ENCODE peak calls at places on chromosomes 7 and 10, in eight cellular contexts. Z is GM12864, Y is progenitor cell of endocrine pancreas, U is fibroblast of pulmonary artery, Q is uterus, X is epithelial cell of esophagus, N is colonic mucosa, O is foreskin keratinocyte. V is an unnamed sample.
A peak's percentile ranks its signal among the peaks of the same experiment; 100 is the strongest.

GRCh38 chr7:127803626-127804025 is 151.6 kb downstream of the SND1 start:
- DNase-seq in Z (no peak), Y (no peak), U (peak; percentile 21), Q (no peak), X (peak; percentile 46), N (no peak), O (peak; percentile 39), V (no peak)

GRCh38 chr7:73851410-73852338 is 9.3 kb upstream of the TMEM270 start:
- DNase-seq in Z (peak; percentile 43), Y (no peak), U (peak; percentile 95), Q (no peak), X (peak; percentile 98), N (no peak), O (peak; percentile 100), V (no peak)

GRCh38 chr10:120666311-120666710 is 184.9 kb upstream of the WDR11 start:
- DNase-seq in Z (no peak), Y (no peak), U (no peak), Q (no peak), X (no peak), N (no peak), O (no peak), V (no peak)

GRCh38 chr7:149856583-149856982 is 17.2 kb upstream of the ATP6V0E2 start:
- DNase-seq in Z (no peak), Y (no peak), U (no peak), Q (no peak), X (peak; percentile 37), N (no peak), O (peak; percentile 72), V (no peak)

GRCh38 chr10:64528294-64529002 is 1007.2 kb downstream of the REEP3 start:
- DNase-seq in Z (no peak), Y (no peak), U (no peak), Q (no peak), X (no peak), N (no peak), O (no peak), V (no peak)

GRCh38 chr10:1400129-1400865 is 337.0 kb downstream of the ADARB2 start:
- DNase-seq in Z (no peak), Y (no peak), U (no peak), Q (no peak), X (peak; percentile 4), N (peak; percentile 3), O (no peak), V (no peak)

GRCh38 chr10:118106426-118106825 is 59.7 kb upstream of the RAB11FIP2 start:
- DNase-seq in Z (peak; percentile 2), Y (no peak), U (peak; percentile 55), Q (no peak), X (peak; percentile 43), N (peak; percentile 18), O (no peak), V (no peak)

GRCh38 chr7:44967571-44968446 is 11.0 kb downstream of the MYO1G start:
- DNase-seq in Z (no peak), Y (no peak), U (peak; percentile 46), Q (peak; percentile 8), X (no peak), N (no peak), O (no peak), V (peak; percentile 28)

GRCh38 chr10:17003666-17004065 is 125.9 kb downstream of the CUBN start:
- DNase-seq in Z (no peak), Y (no peak), U (no peak), Q (no peak), X (no peak), N (no peak), O (no peak), V (no peak)

GRCh38 chr10:82628373-82628772 is 753.4 kb downstream of the NRG3 start:
- DNase-seq in Z (no peak), Y (no peak), U (no peak), Q (no peak), X (no peak), N (no peak), O (no peak), V (no peak)

GRCh38 chr7:51446785-51447184 is 130.2 kb upstream of the COBL start:
- DNase-seq in Z (no peak), Y (no peak), U (no peak), Q (no peak), X (no peak), N (no peak), O (no peak), V (no peak)

GRCh38 chr7:80537091-80537490 is 25.2 kb upstream of the GNAT3 start:
- DNase-seq in Z (no peak), Y (no peak), U (no peak), Q (no peak), X (no peak), N (no peak), O (no peak), V (no peak)

GRCh38 chr10:72801263-72801868 is 92.2 kb upstream of the OIT3 start:
- DNase-seq in Z (no peak), Y (no peak), U (no peak), Q (no peak), X (no peak), N (no peak), O (no peak), V (no peak)

GRCh38 chr7:134627775-134628153 is 18.9 kb upstream of the BPGM start:
- DNase-seq in Z (no peak), Y (no peak), U (no peak), Q (no peak), X (no peak), N (no peak), O (no peak), V (no peak)

GRCh38 chr10:113916053-113916452 is 61.6 kb downstream of the NHLRC2 start:
- DNase-seq in Z (no peak), Y (no peak), U (no peak), Q (no peak), X (peak; percentile 22), N (no peak), O (no peak), V (no peak)

GRCh38 chr10:1410469-1411395 is 326.6 kb downstream of the ADARB2 start:
- DNase-seq in Z (no peak), Y (no peak), U (no peak), Q (no peak), X (no peak), N (no peak), O (no peak), V (no peak)

GRCh38 chr7:16849295-16850148 is 32.3 kb downstream of the AGR3 start:
- DNase-seq in Z (no peak), Y (no peak), U (no peak), Q (no peak), X (no peak), N (no peak), O (no peak), V (no peak)

GRCh38 chr10:102813734-102814455 is 23.3 kb downstream of the CYP17A1 start:
- DNase-seq in Z (no peak), Y (no peak), U (peak; percentile 76), Q (no peak), X (no peak), N (peak; percentile 67), O (no peak), V (peak; percentile 78)

GRCh38 chr10:61902448-61903183 is 1.1 kb downstream of the ARID5B start:
- DNase-seq in Z (no peak), Y (no peak), U (peak; percentile 74), Q (peak; percentile 50), X (peak; percentile 93), N (peak; percentile 72), O (peak; percentile 82), V (peak; percentile 55)

GRCh38 chr7:27156901-27157716 is 634 bp upstream of the HOXA7 start:
- DNase-seq in Z (no peak), Y (no peak), U (no peak), Q (no peak), X (no peak), N (no peak), O (peak; percentile 59), V (no peak)

GRCh38 chr10:121661451-121661851 is 63.2 kb upstream of the FGFR2 start:
- DNase-seq in Z (no peak), Y (no peak), U (no peak), Q (no peak), X (no peak), N (no peak), O (no peak), V (no peak)

DNA sequence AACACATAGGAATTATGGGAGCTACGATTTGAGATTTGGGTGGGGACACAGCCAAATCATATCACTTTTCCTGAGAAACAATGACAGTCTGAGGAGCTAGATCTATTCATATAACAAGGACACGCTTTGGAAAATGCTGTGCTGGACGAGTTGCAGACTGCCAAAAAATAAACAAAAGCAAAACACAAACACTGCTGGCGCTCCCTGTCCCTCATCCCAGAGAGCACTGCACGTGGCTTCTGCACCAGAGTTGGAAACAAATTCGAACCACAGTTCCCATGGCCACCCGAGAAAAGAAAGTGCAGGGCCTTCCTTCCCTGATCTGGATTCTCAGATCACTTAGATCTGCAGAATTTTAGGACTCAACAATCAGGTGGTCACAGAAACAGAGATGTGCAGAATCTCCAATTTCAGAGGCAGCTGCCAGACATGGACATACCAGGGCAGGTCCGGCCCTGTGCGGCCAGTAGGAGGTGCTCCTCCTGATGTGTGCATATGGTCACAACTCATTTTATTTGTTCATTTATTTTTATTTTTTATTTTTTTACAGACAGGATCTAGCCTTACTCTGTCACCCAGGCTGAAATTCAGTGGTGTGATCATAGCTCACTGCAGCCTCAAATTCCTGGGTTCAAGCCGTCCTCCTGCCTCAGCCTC is 35.1 kb upstream of the ECHDC3 start:
- DNase-seq in Z (no peak), Y (no peak), U (no peak), Q (no peak), X (no peak), N (no peak), O (no peak), V (no peak)
- TF ChIP-seq CTCF in Z (peak; percentile 29), Y (peak; percentile 9), U (no peak), Q (no peak), X (no peak), N (no peak), O (peak; percentile 29), V (no peak)

GRCh38 chr10:19158870-19159269 is 110.3 kb downstream of the MALRD1 start:
- DNase-seq in Z (no peak), Y (no peak), U (no peak), Q (no peak), X (no peak), N (no peak), O (no peak), V (no peak)
- TF ChIP-seq CTCF in Z (no peak), Y (no peak), U (no peak), Q (no peak), X (no peak), N (no peak), O (no peak), V (no peak)

DNA sequence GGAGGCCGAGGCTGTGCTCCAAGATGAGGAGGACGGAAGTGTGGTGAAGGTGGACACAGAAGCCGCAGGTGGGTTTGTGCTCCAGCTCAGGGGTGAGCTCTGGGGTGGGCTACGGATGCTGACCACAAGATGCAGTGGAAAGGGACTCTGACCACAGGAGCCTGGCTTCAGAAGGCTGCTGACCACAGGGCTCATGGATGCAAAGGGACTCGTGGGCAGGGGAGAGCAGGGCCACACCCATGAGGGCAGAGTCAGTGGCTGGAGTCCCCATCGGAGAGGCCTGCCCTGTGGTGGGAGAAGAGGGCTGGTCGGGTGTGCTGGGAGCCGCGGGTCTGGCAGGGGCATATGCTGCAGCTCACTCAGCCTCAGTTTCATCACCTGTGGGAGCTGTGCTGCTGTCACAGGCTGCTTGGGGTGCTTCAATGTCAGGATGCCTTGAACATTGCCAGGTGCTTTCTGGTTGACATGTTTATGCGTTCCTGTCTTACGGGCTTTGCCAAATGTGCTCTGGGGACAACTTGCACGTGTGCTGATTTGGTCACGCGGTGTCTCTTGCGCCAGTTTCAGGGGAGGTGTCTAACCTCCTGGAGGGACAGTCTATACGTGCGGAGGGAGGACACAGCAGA is 13.7 kb downstream of the SCART1 start:
- DNase-seq in Z (no peak), Y (no peak), U (no peak), Q (no peak), X (no peak), N (no peak), O (no peak), V (no peak)
- TF ChIP-seq CTCF in Z (no peak), Y (no peak), U (no peak), Q (no peak), X (no peak), N (no peak), O (no peak), V (no peak)

GRCh38 chr10:58691528-58691927 is 178.9 kb downstream of the BICC1 start:
- DNase-seq in Z (no peak), Y (no peak), U (no peak), Q (peak; percentile 49), X (no peak), N (no peak), O (no peak), V (no peak)
- TF ChIP-seq CTCF in Z (no peak), Y (no peak), U (no peak), Q (no peak), X (no peak), N (no peak), O (no peak), V (no peak)